ENCODE peak calls at places on chromosomes 13 and 19, in seven cellular contexts. M is stimulated activated CD4-positive, alpha-beta T cell treated with anti-CD3 and anti-CD28 coated beads, Interleukin-1b, Interleukin-23, amount 100 ng/mL, for 24 hours; Q is CD4-positive, alpha-beta T cell; F is neuronal stem cell; I is fibroblast of the aortic adventitia; X is naive thymus-derived CD4-positive, alpha-beta T cell; C is T-helper 1 cell. Z is an unnamed sample.

GRCh38 chr19:3054972-3055740 is 7.1 kb downstream of the TLE5 start:
- DNase-seq in Q (no peak), X (no peak), I (no peak), F (no peak), C (no peak), M (no peak), Z (no peak)

GRCh38 chr13:30373727-30374126 is 48.6 kb upstream of the UBE2L5 start:
- DNase-seq in M (no peak), C (no peak), Q (no peak), F (no peak), I (no peak), X (no peak), Z (peak; percentile 26)

GRCh38 chr13:43365042-43365344 is 341.6 kb downstream of the DNAJC15 start:
- DNase-seq in Q (no peak), X (no peak), M (no peak), C (no peak), I (no peak), F (no peak), Z (no peak)

GRCh38 chr19:7868671-7869452 is 5.3 kb downstream of the PRR36 start:
- DNase-seq in Q (peak; percentile 85), M (peak; percentile 50), I (peak; percentile 34), F (peak; percentile 86), C (peak; percentile 71), X (peak; percentile 51), Z (peak; percentile 71)

GRCh38 chr13:76822691-76823267 is 63.4 kb downstream of the KCTD12 start:
- DNase-seq in M (no peak), I (peak; percentile 81), X (no peak), Q (no peak), C (no peak), F (no peak), Z (no peak)

GRCh38 chr13:46489586-46490023 is 63.4 kb upstream of the LRCH1 start:
- DNase-seq in X (no peak), C (no peak), M (no peak), Q (no peak), I (peak; percentile 96), F (no peak), Z (no peak)

GRCh38 chr19:887072-887471 is 5.9 kb downstream of the MED16 start:
- DNase-seq in C (no peak), Q (no peak), F (no peak), X (no peak), I (no peak), M (no peak), Z (no peak)

GRCh38 chr13:42968906-42969305 is 23.1 kb downstream of the EPSTI1 start:
- DNase-seq in C (no peak), Q (no peak), M (no peak), I (no peak), X (no peak), F (no peak), Z (no peak)

GRCh38 chr19:4414800-4415251 is 12.4 kb downstream of the CHAF1A start:
- DNase-seq in Q (no peak), C (no peak), M (no peak), F (no peak), X (no peak), I (no peak), Z (no peak)

GRCh38 chr13:35144496-35144895 is 202.4 kb downstream of the NBEA start:
- DNase-seq in Q (no peak), X (no peak), I (peak; percentile 45), F (no peak), M (no peak), C (no peak), Z (no peak)

GRCh38 chr19:19170053-19170945 is at the start of gene MEF2B:
- DNase-seq in F (peak; percentile 74), X (peak; percentile 45), Q (peak; percentile 66), M (peak; percentile 27), C (peak; percentile 48), I (peak; percentile 35), Z (peak; percentile 76)

GRCh38 chr19:41264581-41265375 is 606 bp downstream of the HNRNPUL1 start:
- DNase-seq in I (peak; percentile 24), F (no peak), X (no peak), C (peak; percentile 20), Q (peak; percentile 41), M (no peak), Z (peak; percentile 68)

GRCh38 chr19:39406656-39407393 is at the start of gene ZFP36:
- DNase-seq in Q (peak; percentile 91), M (no peak), I (peak; percentile 91), F (no peak), X (peak; percentile 86), C (peak; percentile 71), Z (peak; percentile 85)

GRCh38 chr13:111572956-111573355 is 252.5 kb downstream of the TEX29 start:
- DNase-seq in Q (no peak), X (no peak), I (no peak), F (no peak), C (no peak), M (no peak), Z (no peak)

GRCh38 chr19:47762151-47762550 is 16.4 kb upstream of the SELENOW start:
- DNase-seq in C (no peak), X (no peak), I (no peak), M (no peak), F (no peak), Q (no peak), Z (no peak)

GRCh38 chr13:42048625-42049453 is at the start of gene DGKH:
- DNase-seq in C (peak; percentile 54), I (peak; percentile 71), F (peak; percentile 72), M (no peak), Q (peak; percentile 44), X (peak; percentile 29), Z (peak; percentile 44)

GRCh38 chr13:106526748-106527488 is 8.5 kb downstream of the EFNB2 start:
- DNase-seq in I (no peak), M (no peak), Q (no peak), X (no peak), C (no peak), F (no peak), Z (no peak)

GRCh38 chr13:59681630-59682311 is 482.0 kb downstream of the DIAPH3 start:
- DNase-seq in X (no peak), Q (no peak), F (no peak), M (no peak), I (peak; percentile 72), C (no peak), Z (no peak)

GRCh38 chr13:111256946-111257345 is 63.5 kb upstream of the TEX29 start:
- DNase-seq in Q (no peak), X (no peak), I (no peak), C (no peak), F (no peak), M (no peak), Z (no peak)

GRCh38 chr19:932647-933552 is 7.1 kb downstream of the ARID3A start:
- DNase-seq in F (no peak), C (no peak), M (no peak), X (no peak), I (peak; percentile 92), Q (no peak), Z (peak; percentile 69)

GRCh38 chr19:398719-399118 is 10.2 kb downstream of the C2CD4C start:
- DNase-seq in F (no peak), I (no peak), C (no peak), Q (no peak), X (no peak), M (no peak), Z (no peak)

GRCh38 chr13:37869506-37869755 is 141 bp downstream of the TRPC4 start:
- DNase-seq in X (no peak), C (no peak), F (peak; percentile 48), I (peak; percentile 22), Q (no peak), M (no peak), Z (no peak)

GRCh38 chr19:10344780-10345179 is 5.4 kb upstream of the ICAM3 start:
- DNase-seq in Q (no peak), F (no peak), X (no peak), C (no peak), I (no peak), M (no peak), Z (no peak)

GRCh38 chr13:42039457-42039945 is 8.9 kb upstream of the DGKH start:
- DNase-seq in M (no peak), C (no peak), F (peak; percentile 12), I (no peak), X (no peak), Q (peak; percentile 6), Z (no peak)

GRCh38 chr13:112747256-112747655 is 57.4 kb downstream of the ATP11A start:
- DNase-seq in F (no peak), C (no peak), M (no peak), Q (no peak), X (no peak), I (no peak), Z (no peak)

GRCh38 chr19:46494115-46494935 is 1.3 kb downstream of the PNMA8B start:
- DNase-seq in M (no peak), I (no peak), C (no peak), X (no peak), Q (no peak), F (no peak), Z (no peak)

GRCh38 chr19:35378356-35378755 is 7.5 kb downstream of the GPR42 start:
- DNase-seq in X (no peak), F (no peak), C (no peak), M (no peak), I (no peak), Q (no peak), Z (no peak)

GRCh38 chr19:13234518-13234917 is 84.3 kb downstream of the IER2 start:
- DNase-seq in X (peak; percentile 41), C (no peak), F (no peak), Q (peak; percentile 34), I (peak; percentile 31), M (peak; percentile 16), Z (peak; percentile 59)

GRCh38 chr19:46630806-46631205 is 5.2 kb downstream of the GNG8 start:
- DNase-seq in C (no peak), X (no peak), Q (no peak), I (no peak), M (no peak), F (no peak), Z (no peak)

GRCh38 chr19:8609210-8610040 is 1.1 kb downstream of the ADAMTS10 start:
- DNase-seq in C (no peak), I (peak; percentile 60), X (no peak), Q (peak; percentile 16), F (peak; percentile 77), M (no peak), Z (peak; percentile 31)

GRCh38 chr13:27106144-27106543 is 65.5 kb downstream of the USP12 start:
- DNase-seq in M (no peak), I (no peak), X (no peak), F (no peak), Q (no peak), C (no peak), Z (no peak)

GRCh38 chr13:53045110-53045509 is 16.5 kb downstream of the OLFM4 start:
- DNase-seq in C (no peak), I (no peak), F (no peak), Q (no peak), X (no peak), M (no peak), Z (no peak)

Z was measured in CD8-positive, alpha-beta T cell.